ENCODE peak calls at places on chromosomes 5 and 9, in six cellular contexts. L is brain microvascular endothelial cell; B is AG09319; Z is CD4-positive, alpha-beta T cell; N is A549; G is fibroblast of pulmonary artery. R is an unnamed sample.

GRCh38 chr5:125232779-125233230 is 486.4 kb upstream of the ZNF608 start:
- DNase-seq in L (no peak), B (peak), Z (no peak), N (no peak), G (peak), R (no peak)

GRCh38 chr5:55857247-55857640 is 6.1 kb downstream of the IL31RA start:
- DNase-seq in L (no peak), B (no peak), Z (no peak), N (no peak), G (no peak), R (no peak)

GRCh38 chr9:68505681-68506409 is 34.8 kb downstream of the TMEM252 start:
- DNase-seq in L (no peak), B (no peak), Z (no peak), N (no peak), G (peak), R (no peak)

GRCh38 chr5:173394701-173395100 is 66.5 kb upstream of the STC2 start:
- DNase-seq in L (no peak), B (no peak), Z (no peak), N (no peak), G (no peak), R (no peak)

GRCh38 chr5:93096561-93096960 is 484.5 kb downstream of the NR2F1-AS1 start:
- DNase-seq in L (no peak), B (no peak), Z (no peak), N (no peak), G (no peak), R (no peak)

GRCh38 chr5:16673241-16673998 is 56.6 kb upstream of the RETREG1 start:
- DNase-seq in L (no peak), B (no peak), Z (peak), N (no peak), G (peak), R (no peak)

GRCh38 chr5:81408496-81408895 is 14.6 kb upstream of the ACOT12 start:
- DNase-seq in L (no peak), B (no peak), Z (no peak), N (no peak), G (no peak), R (no peak)

GRCh38 chr5:36145311-36145710 is 6.4 kb downstream of the LMBRD2 start:
- DNase-seq in L (no peak), B (no peak), Z (no peak), N (no peak), G (no peak), R (no peak)

GRCh38 chr5:24492231-24492630 is 152.5 kb downstream of the CDH10 start:
- DNase-seq in L (no peak), B (no peak), Z (no peak), N (peak), G (no peak), R (no peak)

GRCh38 chr5:57209316-57210040 is 35.6 kb downstream of the GPBP1 start:
- DNase-seq in L (no peak), B (no peak), Z (no peak), N (no peak), G (peak), R (no peak)

GRCh38 chr5:80308526-80308925 is 11.3 kb upstream of the SPZ1 start:
- DNase-seq in L (no peak), B (no peak), Z (no peak), N (peak), G (no peak), R (no peak)

GRCh38 chr9:131530930-131531832 is at the start of gene UCK1:
- DNase-seq in L (peak), B (peak), Z (peak), N (peak), G (peak), R (peak)

GRCh38 chr5:58046371-58046770 is 413.5 kb downstream of the PLK2 start:
- DNase-seq in L (no peak), B (no peak), Z (no peak), N (no peak), G (no peak), R (no peak)

GRCh38 chr5:137114529-137114928 is 384.6 kb downstream of the SPOCK1 start:
- DNase-seq in L (no peak), B (no peak), Z (no peak), N (peak), G (peak), R (no peak)
- TF ChIP-seq CTCF in L (peak), B (no peak), Z (no peak), N (no peak), G (no peak), R (no peak)

GRCh38 chr5:150487199-150488061 is 20.5 kb upstream of the NDST1 start:
- DNase-seq in L (no peak), B (no peak), Z (no peak), N (peak), G (peak), R (peak)
- TF ChIP-seq CTCF in L (no peak), B (peak), Z (no peak), N (peak), G (peak), R (peak)

GRCh38 chr9:22990349-22990748 is 543.7 kb downstream of the DMRTA1 start:
- DNase-seq in L (no peak), B (no peak), Z (no peak), N (no peak), G (no peak), R (no peak)

DNA sequence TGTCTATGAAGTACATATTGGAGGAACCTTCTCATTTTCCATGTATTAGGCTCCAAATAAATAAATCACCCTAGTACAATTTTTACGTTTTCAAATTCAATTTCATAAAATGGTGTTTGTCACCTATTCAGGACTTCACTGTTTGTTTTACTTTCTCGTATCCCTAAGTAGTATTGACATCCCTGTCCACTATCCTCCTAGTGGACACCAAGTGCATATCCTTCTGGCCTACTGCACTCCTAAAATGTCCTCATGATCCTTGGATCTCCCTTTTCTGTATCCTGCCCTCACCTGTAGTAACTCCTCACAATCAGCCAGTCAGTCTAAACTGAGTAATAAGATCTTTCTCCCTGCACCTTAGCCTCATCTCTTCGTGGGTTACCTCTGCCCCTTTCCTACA is 539.9 kb downstream of the DMRTA1 start:
- DNase-seq in L (no peak), B (no peak), Z (no peak), N (peak), G (no peak), R (no peak)
- TF ChIP-seq CTCF in L (peak), B (no peak), Z (no peak), N (no peak), G (no peak), R (peak)

GRCh38 chr9:91338681-91339080 is 23.0 kb downstream of the AUH start:
- DNase-seq in L (no peak), B (no peak), Z (no peak), N (no peak), G (no peak), R (no peak)

GRCh38 chr9:91342575-91342974 is 19.1 kb downstream of the AUH start:
- DNase-seq in L (no peak), B (no peak), Z (no peak), N (no peak), G (no peak), R (no peak)

GRCh38 chr9:91341749-91342148 is 20.0 kb downstream of the AUH start:
- DNase-seq in L (no peak), B (no peak), Z (no peak), N (no peak), G (no peak), R (no peak)

GRCh38 chr9:91340395-91340794 is 21.3 kb downstream of the AUH start:
- DNase-seq in L (no peak), B (no peak), Z (no peak), N (no peak), G (no peak), R (no peak)

GRCh38 chr9:91341258-91341746 is 20.4 kb downstream of the AUH start:
- DNase-seq in L (no peak), B (no peak), Z (no peak), N (no peak), G (no peak), R (no peak)
- TF ChIP-seq CTCF in L (peak), B (no peak), Z (no peak), N (no peak), G (no peak), R (no peak)

GRCh38 chr9:112366591-112366990 is 13.3 kb upstream of the HSDL2 start:
- DNase-seq in L (no peak), B (no peak), Z (no peak), N (no peak), G (no peak), R (peak)
- TF ChIP-seq CTCF in L (peak), B (no peak), Z (no peak), N (no peak), G (peak), R (peak)

DNA sequence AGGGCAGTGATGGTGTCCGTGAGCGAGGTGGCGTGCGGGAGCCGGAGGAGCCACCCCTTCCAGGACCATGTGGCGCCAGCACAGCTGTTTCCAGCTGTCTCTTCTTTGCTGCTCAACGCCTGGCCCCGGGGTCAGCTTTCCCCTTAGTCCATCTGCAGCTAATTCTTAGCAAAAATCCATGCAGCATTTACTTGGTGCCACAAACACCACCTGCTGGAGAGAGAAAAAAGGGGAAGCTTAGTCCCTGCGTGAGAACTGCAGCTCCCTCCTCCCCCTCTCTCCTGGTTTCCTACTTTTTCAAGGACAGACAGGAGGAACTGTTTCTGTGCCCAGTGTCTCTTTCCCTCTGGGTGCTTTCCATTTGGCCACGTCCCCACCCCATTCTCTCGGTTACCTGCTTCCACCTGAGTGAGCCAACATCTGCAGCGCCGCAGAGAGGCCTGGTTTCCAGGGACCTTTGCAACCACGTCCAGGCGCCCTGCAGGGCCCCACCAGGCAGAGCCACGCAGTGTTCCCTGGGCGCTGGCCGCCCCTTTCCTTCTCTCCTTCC is 3.4 kb downstream of the SLC6A19 start:
- DNase-seq in L (peak), B (no peak), Z (no peak), N (peak), G (peak), R (peak)
- TF ChIP-seq CTCF in L (peak), B (peak), Z (no peak), N (no peak), G (peak), R (peak)

GRCh38 chr9:85112376-85112775 is 442.8 kb downstream of the NTRK2 start:
- DNase-seq in L (no peak), B (no peak), Z (no peak), N (no peak), G (no peak), R (no peak)

GRCh38 chr9:85112933-85113418 is 443.4 kb downstream of the NTRK2 start:
- DNase-seq in L (no peak), B (no peak), Z (no peak), N (no peak), G (no peak), R (no peak)

GRCh38 chr9:85108806-85109205 is 439.3 kb downstream of the NTRK2 start:
- DNase-seq in L (no peak), B (no peak), Z (no peak), N (no peak), G (no peak), R (no peak)

DNA sequence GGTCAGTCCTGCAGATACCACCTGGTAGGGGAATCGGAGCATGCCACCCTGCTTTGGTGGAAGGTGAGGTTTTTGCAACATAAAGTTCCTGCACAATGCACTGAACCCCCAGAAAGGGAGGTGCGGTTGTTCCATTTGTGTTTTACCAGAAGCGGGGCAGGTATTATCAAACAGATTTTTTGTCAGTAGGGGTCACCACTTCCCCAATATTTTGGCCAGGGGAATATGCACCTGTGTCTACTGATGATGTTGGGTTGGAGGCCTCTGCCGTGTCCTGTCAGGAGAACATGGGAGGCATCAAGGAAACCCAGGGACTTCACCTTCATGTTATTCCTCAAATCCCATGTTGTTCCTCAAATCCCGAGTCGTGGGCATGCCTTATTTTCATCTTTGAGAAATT is 438.7 kb downstream of the NTRK2 start:
- DNase-seq in L (no peak), B (no peak), Z (no peak), N (no peak), G (no peak), R (no peak)
- TF ChIP-seq CTCF in L (no peak), B (no peak), Z (no peak), N (no peak), G (no peak), R (no peak)

DNA sequence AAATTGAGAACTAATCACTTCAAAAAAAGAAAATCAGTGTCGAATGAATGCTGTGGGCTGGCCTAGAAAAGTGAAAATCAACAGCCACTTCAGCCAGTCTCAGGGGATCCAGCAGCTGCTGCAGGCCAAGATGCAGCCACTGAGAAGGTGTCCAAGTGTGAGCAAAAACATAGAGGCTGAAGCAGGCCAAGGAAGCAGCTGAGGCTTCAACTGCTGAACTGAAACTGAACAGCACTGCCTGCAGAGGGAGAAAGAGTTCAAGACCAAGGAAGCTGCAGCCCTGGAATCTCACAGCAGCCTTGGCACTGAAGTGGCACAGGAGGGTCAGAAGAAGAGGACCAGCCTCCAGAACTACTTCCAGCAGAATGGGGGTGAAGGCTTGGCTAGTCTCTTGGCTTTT is 15.8 kb upstream of the SLC36A3 start:
- DNase-seq in L (peak), B (no peak), Z (no peak), N (peak), G (peak), R (peak)
- TF ChIP-seq CTCF in L (peak), B (peak), Z (no peak), N (peak), G (peak), R (peak)

GRCh38 chr5:153629027-153629426 is 138.6 kb downstream of the GRIA1 start:
- DNase-seq in L (peak), B (peak), Z (no peak), N (peak), G (peak), R (peak)
- TF ChIP-seq CTCF in L (peak), B (peak), Z (no peak), N (no peak), G (peak), R (peak)